ENCODE peak calls at places on chromosomes 16 and 17, in four cellular contexts. P is prostate gland, F is H1, E is endothelial cell of umbilical vein. G is an unnamed sample.

GRCh38 chr17:69525920-69526841 is 111.7 kb downstream of the MAP2K6 start:
- DNase-seq in P (peak; percentile 31), E (peak; percentile 82), F (peak; percentile 13), G (peak; percentile 82)

GRCh38 chr17:5706835-5707234 is 122.5 kb upstream of the NLRP1 start:
- DNase-seq in P (peak; percentile 15), F (no peak), E (peak; percentile 68), G (peak; percentile 92)

GRCh38 chr17:57455063-57455914 is 199.0 kb downstream of the MSI2 start:
- DNase-seq in E (no peak), P (no peak), F (no peak), G (no peak)

GRCh38 chr16:68486671-68487495 is 38.6 kb upstream of the SMPD3 start:
- DNase-seq in P (no peak), F (no peak), E (peak; percentile 12), G (no peak)

GRCh38 chr16:22296225-22297113 is 740 bp upstream of the POLR3E start:
- DNase-seq in E (peak; percentile 32), P (no peak), F (no peak), G (peak; percentile 49)

GRCh38 chr17:60522889-60523626 is 3.0 kb downstream of the APPBP2 start:
- DNase-seq in F (no peak), E (no peak), P (no peak), G (no peak)

GRCh38 chr17:44543213-44543904 is 13.9 kb upstream of the FZD2 start:
- DNase-seq in E (no peak), F (peak; percentile 87), P (no peak), G (peak; percentile 99)

GRCh38 chr17:49787932-49788442 is 494 bp upstream of the KAT7 start:
- DNase-seq in P (no peak), F (no peak), E (no peak), G (no peak)

GRCh38 chr16:9845661-9846361 is 336.4 kb downstream of the GRIN2A start:
- DNase-seq in P (no peak), F (no peak), E (peak; percentile 30), G (no peak)

GRCh38 chr16:61791465-61791864 is 244.8 kb downstream of the CDH8 start:
- DNase-seq in P (no peak), F (no peak), E (no peak), G (no peak)

GRCh38 chr16:89581045-89581695 is 5.6 kb downstream of the CPNE7 start:
- DNase-seq in P (no peak), F (no peak), E (peak; percentile 74), G (no peak)

GRCh38 chr17:62109378-62109902 is 44.4 kb upstream of the MED13 start:
- DNase-seq in F (peak; percentile 80), P (no peak), E (peak; percentile 36), G (peak; percentile 93)

GRCh38 chr17:32609085-32609484 is 122.3 kb downstream of the CDK5R1 start:
- DNase-seq in E (no peak), F (no peak), P (peak; percentile 59), G (no peak)

GRCh38 chr17:78903101-78903779 is at the start of gene CEP295NL:
- DNase-seq in P (no peak), E (no peak), F (no peak), G (peak; percentile 59)

GRCh38 chr17:74782571-74782970 is 6.4 kb upstream of the NAT9 start:
- DNase-seq in F (no peak), P (no peak), E (no peak), G (no peak)

GRCh38 chr17:74780443-74781238 is 4.5 kb upstream of the NAT9 start:
- DNase-seq in E (no peak), F (no peak), P (no peak), G (peak; percentile 75)

GRCh38 chr17:74786411-74787097 is 10.4 kb upstream of the NAT9 start:
- DNase-seq in E (no peak), P (no peak), F (no peak), G (no peak)

GRCh38 chr17:74785981-74786360 is 9.8 kb upstream of the NAT9 start:
- DNase-seq in P (no peak), E (no peak), F (no peak), G (no peak)

GRCh38 chr17:74785096-74785980 is 9.2 kb upstream of the NAT9 start:
- DNase-seq in F (no peak), E (no peak), P (no peak), G (no peak)
- TF ChIP-seq POLR2AphosphoS5 in F (no peak), E (no peak), P (no peak), G (no peak)

GRCh38 chr17:68387485-68387884 is 69.8 kb downstream of the WIPI1 start:
- DNase-seq in P (no peak), F (no peak), E (no peak), G (no peak)
- TF ChIP-seq POLR2AphosphoS5 in P (no peak), F (no peak), E (no peak), G (no peak)

GRCh38 chr17:38429476-38430100 is 1.3 kb downstream of the ARHGAP23 start:
- DNase-seq in P (no peak), E (no peak), F (no peak), G (no peak)

GRCh38 chr17:38428643-38429371 is 543 bp downstream of the ARHGAP23 start:
- DNase-seq in P (no peak), F (no peak), E (peak; percentile 56), G (peak; percentile 72)

GRCh38 chr17:38426441-38426840 is 1.8 kb upstream of the ARHGAP23 start:
- DNase-seq in E (no peak), P (no peak), F (no peak), G (no peak)

GRCh38 chr17:38427160-38427949 is 909 bp upstream of the ARHGAP23 start:
- DNase-seq in P (no peak), E (no peak), F (no peak), G (no peak)

DNA sequence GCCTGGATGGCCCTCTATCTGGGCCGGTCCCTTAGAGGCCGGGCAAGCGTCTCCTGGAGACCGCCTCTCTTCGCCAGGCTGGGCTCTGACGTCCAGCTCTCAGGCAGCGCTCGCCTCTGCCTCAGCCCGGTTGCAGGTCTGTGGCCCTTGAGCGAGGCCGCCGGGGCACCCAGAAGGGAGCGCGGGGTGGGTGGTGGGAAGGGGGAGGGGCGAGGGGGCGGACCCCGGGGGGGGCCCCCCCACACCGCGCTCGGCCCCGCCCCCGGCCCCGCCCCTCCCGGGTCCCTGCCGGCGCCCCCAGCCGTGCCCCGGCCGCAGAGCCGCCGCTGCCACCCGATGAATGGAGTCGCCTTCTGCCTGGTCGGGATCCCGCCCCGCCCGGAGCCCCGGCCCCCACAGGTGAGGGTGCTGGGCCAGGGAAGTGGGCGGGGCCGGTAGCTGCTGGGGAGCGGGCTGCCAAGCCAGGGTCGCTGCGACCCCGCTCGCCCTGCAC is at the start of gene ARHGAP23:
- DNase-seq in P (peak; percentile 21), F (no peak), E (peak; percentile 52), G (peak; percentile 77)
- TF ChIP-seq POLR2AphosphoS5 in P (no peak), F (no peak), E (peak; percentile 40), G (no peak)

GRCh38 chr16:56948234-56948633 is 13.5 kb upstream of the CETP start:
- DNase-seq in F (no peak), P (no peak), E (no peak), G (no peak)

GRCh38 chr16:56953006-56953405 is 8.7 kb upstream of the CETP start:
- DNase-seq in P (no peak), E (no peak), F (no peak), G (no peak)

GRCh38 chr16:56950051-56950450 is 11.7 kb upstream of the CETP start:
- DNase-seq in P (no peak), E (no peak), F (no peak), G (no peak)

GRCh38 chr16:56950455-56950854 is 11.3 kb upstream of the CETP start:
- DNase-seq in E (no peak), P (no peak), F (no peak), G (no peak)

DNA sequence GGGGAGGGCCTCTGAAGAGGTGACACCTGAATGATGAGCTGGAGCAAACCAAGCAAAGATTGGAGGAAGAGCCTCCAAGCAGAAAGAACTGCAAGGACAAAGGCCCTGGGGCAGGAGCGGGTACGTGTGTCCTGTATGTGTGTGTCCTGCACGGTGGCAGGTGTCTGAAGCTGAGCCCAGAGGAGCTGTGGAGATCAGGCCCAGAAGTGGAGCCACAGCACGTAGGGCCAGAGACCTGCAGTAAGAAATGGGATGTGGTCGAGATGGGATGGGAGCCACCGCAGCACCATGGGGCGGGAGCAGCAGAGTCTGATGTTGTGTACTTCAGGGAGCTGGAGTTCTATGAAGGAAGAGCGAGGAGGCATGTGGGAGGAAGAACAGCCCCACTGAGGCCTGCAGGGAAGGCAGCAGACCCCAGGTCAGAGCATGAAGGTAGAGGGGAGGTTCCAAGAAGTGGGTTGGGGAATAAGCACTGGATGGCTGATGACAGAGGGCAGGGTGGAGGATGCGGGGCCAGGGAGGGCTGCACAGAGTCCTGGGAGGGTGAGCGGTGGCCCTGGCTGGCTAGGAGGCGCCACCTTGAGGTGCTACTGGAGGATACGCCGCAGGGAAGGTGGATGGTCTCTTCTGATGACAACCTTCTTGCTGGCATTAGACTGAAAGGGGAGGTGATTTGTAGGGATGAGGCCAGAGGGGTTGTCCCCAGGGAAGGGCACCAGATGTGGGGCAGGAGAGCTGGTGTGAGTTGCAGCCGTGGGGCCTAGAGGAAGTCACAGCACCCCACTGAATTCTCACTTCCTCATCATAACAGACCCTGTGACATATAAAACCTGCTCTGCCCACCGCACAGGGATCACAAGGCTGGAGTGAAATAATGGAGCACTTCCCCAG is 10.6 kb upstream of the CETP start:
- DNase-seq in F (no peak), E (peak; percentile 59), P (peak; percentile 60), G (peak; percentile 82)
- TF ChIP-seq POLR2AphosphoS5 in F (no peak), E (no peak), P (peak; percentile 34), G (no peak)

DNA sequence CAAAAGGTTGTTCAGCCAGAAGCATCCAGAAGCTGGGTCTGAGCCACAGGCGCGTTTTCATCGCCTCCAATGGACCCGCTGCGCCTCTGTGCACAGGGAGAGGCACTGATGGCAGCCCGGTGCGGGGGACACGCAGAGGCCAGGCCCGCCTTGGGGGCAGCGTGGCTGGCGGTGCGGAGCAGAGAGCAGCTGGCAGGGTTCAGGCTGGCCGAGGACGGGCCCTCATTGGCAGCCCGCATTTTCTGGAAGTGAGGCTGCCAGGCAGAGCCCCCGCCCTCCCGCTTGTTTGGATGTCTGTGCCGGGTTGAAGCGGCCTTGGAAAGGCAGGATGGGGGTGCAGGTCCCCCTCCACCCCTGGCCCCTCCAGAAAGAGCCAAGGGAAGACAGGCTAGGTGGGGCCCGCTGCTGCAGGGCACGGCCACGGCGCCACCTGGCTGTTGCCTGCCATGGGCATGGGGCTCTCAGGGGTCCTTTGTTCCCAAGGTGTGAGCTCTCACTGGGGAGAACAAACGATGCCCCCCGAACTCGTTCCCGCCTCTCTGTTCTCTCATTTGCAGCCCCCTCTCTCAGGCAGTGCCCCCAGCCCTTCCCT is 18.8 kb downstream of the GSE1 start:
- DNase-seq in P (no peak), F (no peak), E (no peak), G (no peak)
- TF ChIP-seq POLR2AphosphoS5 in P (no peak), F (no peak), E (no peak), G (no peak)

G was measured in GM23338.